ENCODE peak calls at places on chromosome 19, in six cellular contexts. One of them, this sample, is unnamed. For H3K27me3, the result is how much of the 10 kb centered on the place peaks cover.

GRCh38 chr19:447816-448546 is 12.9 kb downstream of the SHC2 start:
- DNase-seq in psoas muscle: no peak
- DNase-seq in stomach: no peak
- DNase-seq in IMR-90: no peak
- DNase-seq in tibial artery: no peak
- DNase-seq in thyroid gland: no peak
- DNase-seq in this sample: no peak

GRCh38 chr19:944171-944567 is 18.3 kb downstream of the ARID3A start:
- DNase-seq in stomach: peak
- DNase-seq in tibial artery: no peak
- DNase-seq in thyroid gland: no peak
- DNase-seq in IMR-90: no peak
- DNase-seq in psoas muscle: no peak
- DNase-seq in this sample: no peak

GRCh38 chr19:56507446-56508281 is at the start of gene ZNF471:
- DNase-seq in tibial artery: peak
- DNase-seq in thyroid gland: peak
- DNase-seq in IMR-90: peak
- DNase-seq in stomach: peak
- DNase-seq in psoas muscle: peak
- DNase-seq in this sample: peak

GRCh38 chr19:4277051-4277700 is 1.9 kb upstream of the SHD start:
- DNase-seq in thyroid gland: no peak
- DNase-seq in IMR-90: no peak
- DNase-seq in stomach: no peak
- DNase-seq in psoas muscle: no peak
- DNase-seq in tibial artery: no peak
- DNase-seq in this sample: no peak

GRCh38 chr19:8332976-8333770 is 9.9 kb downstream of the KANK3 start:
- DNase-seq in IMR-90: no peak
- DNase-seq in thyroid gland: peak
- DNase-seq in tibial artery: no peak
- DNase-seq in psoas muscle: peak
- DNase-seq in stomach: no peak
- DNase-seq in this sample: no peak

GRCh38 chr19:40150170-40150569 is 41.1 kb upstream of the MAP3K10 start:
- DNase-seq in psoas muscle: no peak
- DNase-seq in stomach: no peak
- DNase-seq in IMR-90: peak
- DNase-seq in tibial artery: peak
- DNase-seq in thyroid gland: no peak
- DNase-seq in this sample: no peak

GRCh38 chr19:42965204-42965603 is 28.2 kb upstream of the PSG7 start:
- DNase-seq in stomach: no peak
- DNase-seq in tibial artery: no peak
- DNase-seq in IMR-90: peak
- DNase-seq in psoas muscle: no peak
- DNase-seq in thyroid gland: no peak
- DNase-seq in this sample: no peak

GRCh38 chr19:40524133-40524549 is 52.5 kb upstream of the SHKBP1 start:
- DNase-seq in tibial artery: no peak
- DNase-seq in thyroid gland: no peak
- DNase-seq in IMR-90: no peak
- DNase-seq in stomach: no peak
- DNase-seq in psoas muscle: no peak
- DNase-seq in this sample: no peak

GRCh38 chr19:19487077-19488040 is 28.0 kb downstream of the TSSK6 start:
- DNase-seq in thyroid gland: no peak
- DNase-seq in stomach: no peak
- DNase-seq in IMR-90: no peak
- DNase-seq in psoas muscle: peak
- DNase-seq in tibial artery: no peak
- DNase-seq in this sample: no peak

GRCh38 chr19:38440592-38440991 is 7.1 kb downstream of the RYR1 start:
- DNase-seq in stomach: no peak
- DNase-seq in thyroid gland: no peak
- DNase-seq in psoas muscle: no peak
- DNase-seq in IMR-90: no peak
- DNase-seq in tibial artery: no peak
- DNase-seq in this sample: no peak

GRCh38 chr19:53907690-53908089 is 1.4 kb upstream of the CACNG7 start:
- DNase-seq in psoas muscle: peak
- DNase-seq in IMR-90: no peak
- DNase-seq in stomach: no peak
- DNase-seq in thyroid gland: no peak
- DNase-seq in tibial artery: no peak
- DNase-seq in this sample: no peak

GRCh38 chr19:11191273-11191755 is 6.0 kb downstream of the KANK2 start:
- DNase-seq in stomach: peak
- DNase-seq in tibial artery: peak
- DNase-seq in thyroid gland: peak
- DNase-seq in psoas muscle: peak
- DNase-seq in IMR-90: peak
- DNase-seq in this sample: no peak

GRCh38 chr19:12994701-12995595 is at the start of gene NFIX:
- DNase-seq in IMR-90: peak
- DNase-seq in stomach: peak
- DNase-seq in tibial artery: peak
- DNase-seq in thyroid gland: peak
- DNase-seq in psoas muscle: peak
- DNase-seq in this sample: peak

GRCh38 chr19:40321566-40322270 is 26.5 kb downstream of the C19orf47 start:
- DNase-seq in psoas muscle: no peak
- DNase-seq in thyroid gland: no peak
- DNase-seq in tibial artery: no peak
- DNase-seq in stomach: no peak
- DNase-seq in IMR-90: no peak
- DNase-seq in this sample: no peak

GRCh38 chr19:50331187-50332013 is 2.2 kb upstream of the KCNC3 start:
- DNase-seq in stomach: no peak
- DNase-seq in thyroid gland: no peak
- DNase-seq in IMR-90: no peak
- DNase-seq in psoas muscle: peak
- DNase-seq in tibial artery: no peak
- DNase-seq in this sample: no peak

GRCh38 chr19:37564624-37565369 is 29.8 kb downstream of the ZNF571 start:
- DNase-seq in thyroid gland: no peak
- DNase-seq in stomach: no peak
- DNase-seq in IMR-90: no peak
- DNase-seq in psoas muscle: no peak
- DNase-seq in tibial artery: no peak
- DNase-seq in this sample: no peak

GRCh38 chr19:47729799-47730520 is 15.4 kb upstream of the NOP53 start:
- DNase-seq in stomach: peak
- DNase-seq in thyroid gland: peak
- DNase-seq in psoas muscle: peak
- DNase-seq in IMR-90: no peak
- DNase-seq in tibial artery: peak
- DNase-seq in this sample: no peak

GRCh38 chr19:40403262-40403984 is 9.8 kb downstream of the PRX start:
- DNase-seq in tibial artery: peak
- DNase-seq in stomach: peak
- DNase-seq in psoas muscle: peak
- DNase-seq in IMR-90: peak
- DNase-seq in thyroid gland: peak
- DNase-seq in this sample: peak

GRCh38 chr19:6239401-6239844 is 40.4 kb downstream of the MLLT1 start:
- DNase-seq in IMR-90: peak
- DNase-seq in stomach: peak
- DNase-seq in thyroid gland: no peak
- DNase-seq in tibial artery: no peak
- DNase-seq in psoas muscle: peak
- DNase-seq in this sample: no peak

GRCh38 chr19:34999498-35000337 is at the start of gene GRAMD1A:
- DNase-seq in psoas muscle: peak
- DNase-seq in stomach: peak
- DNase-seq in tibial artery: peak
- DNase-seq in thyroid gland: peak
- DNase-seq in IMR-90: peak
- DNase-seq in this sample: peak

GRCh38 chr19:13984875-13985741 is 21.0 kb downstream of the RFX1 start:
- DNase-seq in thyroid gland: peak
- DNase-seq in tibial artery: no peak
- DNase-seq in IMR-90: no peak
- DNase-seq in psoas muscle: no peak
- DNase-seq in stomach: no peak
- DNase-seq in this sample: no peak

GRCh38 chr19:11781295-11782057 is 14.7 kb downstream of the ZNF441 start:
- DNase-seq in IMR-90: peak
- DNase-seq in thyroid gland: no peak
- DNase-seq in tibial artery: no peak
- DNase-seq in psoas muscle: no peak
- DNase-seq in stomach: no peak
- DNase-seq in this sample: no peak

GRCh38 chr19:30547192-30547591 is 175.0 kb downstream of the ZNF536 start:
- DNase-seq in IMR-90: no peak
- DNase-seq in psoas muscle: no peak
- DNase-seq in stomach: no peak
- DNase-seq in thyroid gland: no peak
- DNase-seq in tibial artery: no peak
- DNase-seq in this sample: no peak

GRCh38 chr19:15913384-15913783 is 15.5 kb upstream of the CYP4F2 start:
- DNase-seq in thyroid gland: no peak
- DNase-seq in psoas muscle: no peak
- DNase-seq in tibial artery: no peak
- DNase-seq in IMR-90: no peak
- DNase-seq in stomach: peak
- DNase-seq in this sample: no peak

GRCh38 chr19:39341122-39341719 is 1.0 kb upstream of the SAMD4B start:
- DNase-seq in IMR-90: no peak
- DNase-seq in thyroid gland: peak
- DNase-seq in psoas muscle: peak
- DNase-seq in stomach: peak
- DNase-seq in tibial artery: no peak
- DNase-seq in this sample: no peak

GRCh38 chr19:40626918-40627317 is 25.7 kb downstream of the LTBP4 start:
- DNase-seq in psoas muscle: no peak
- DNase-seq in IMR-90: no peak
- DNase-seq in tibial artery: no peak
- DNase-seq in stomach: no peak
- DNase-seq in thyroid gland: no peak
- DNase-seq in this sample: no peak

GRCh38 chr19:42352216-42352892 is 26.9 kb downstream of the MEGF8 start:
- DNase-seq in tibial artery: no peak
- DNase-seq in IMR-90: peak
- DNase-seq in psoas muscle: no peak
- DNase-seq in thyroid gland: no peak
- DNase-seq in stomach: no peak
- DNase-seq in this sample: no peak

GRCh38 chr19:16259385-16260159 is 61.9 kb downstream of the AP1M1 start:
- DNase-seq in IMR-90: no peak
- DNase-seq in psoas muscle: peak
- DNase-seq in stomach: no peak
- DNase-seq in thyroid gland: peak
- DNase-seq in tibial artery: no peak
- DNase-seq in this sample: no peak

GRCh38 chr19:46470376-46470775 is 987 bp downstream of the PNMA8A start:
- DNase-seq in psoas muscle: no peak
- DNase-seq in stomach: no peak
- DNase-seq in IMR-90: no peak
- DNase-seq in tibial artery: peak
- DNase-seq in thyroid gland: no peak
- DNase-seq in this sample: no peak

GRCh38 chr19:35349614-35350521 is 2.2 kb downstream of the FFAR1 start:
- DNase-seq in psoas muscle: no peak
- DNase-seq in thyroid gland: no peak
- DNase-seq in stomach: no peak
- DNase-seq in tibial artery: peak
- DNase-seq in IMR-90: no peak
- DNase-seq in this sample: no peak

DNA sequence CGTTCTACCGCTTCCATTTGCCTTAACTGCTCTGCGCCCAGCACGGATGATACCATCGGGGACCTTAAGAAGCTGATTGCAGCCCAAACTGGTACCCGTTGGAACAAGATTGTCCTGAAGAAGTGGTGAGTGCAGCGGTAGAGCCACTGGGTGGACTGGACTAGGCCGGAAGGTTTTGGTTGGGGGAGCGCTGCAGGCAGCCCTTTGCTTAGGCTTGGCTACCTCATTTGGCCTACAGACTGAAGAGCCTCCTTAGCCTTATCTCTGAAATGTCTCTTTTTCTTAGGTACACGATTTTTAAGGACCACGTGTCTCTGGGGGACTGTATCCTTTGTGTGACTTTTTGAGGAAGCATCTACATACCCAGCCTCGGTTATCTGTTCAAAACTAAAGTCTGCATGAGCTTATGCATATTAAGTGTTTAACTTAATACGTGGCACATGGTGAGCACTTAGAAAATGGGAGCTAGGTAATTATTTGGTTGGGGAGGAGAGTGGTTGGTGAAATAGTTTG is 889 bp downstream of the UBL5 start:
- DNase-seq in IMR-90: no peak
- DNase-seq in thyroid gland: no peak
- DNase-seq in tibial artery: no peak
- DNase-seq in stomach: no peak
- DNase-seq in psoas muscle: no peak
- DNase-seq in this sample: no peak
- H3K27ac ChIP-seq in IMR-90: peak
- H3K27ac ChIP-seq in thyroid gland: no peak
- H3K27ac ChIP-seq in tibial artery: peak
- H3K27ac ChIP-seq in stomach: peak
- H3K27ac ChIP-seq in psoas muscle: no peak
- H3K27ac ChIP-seq in this sample: no peak

GRCh38 chr19:23286477-23286876 is 36.3 kb upstream of the ZNF724 start:
- DNase-seq in stomach: no peak
- DNase-seq in IMR-90: no peak
- DNase-seq in thyroid gland: no peak
- DNase-seq in tibial artery: no peak
- DNase-seq in psoas muscle: no peak
- DNase-seq in this sample: no peak
- TF ChIP-seq CTCF in stomach: no peak
- TF ChIP-seq CTCF in IMR-90: no peak
- TF ChIP-seq CTCF in thyroid gland: no peak
- TF ChIP-seq CTCF in tibial artery: no peak
- TF ChIP-seq CTCF in psoas muscle: no peak
- TF ChIP-seq CTCF in this sample: peak

GRCh38 chr19:49061445-49061844 is 3.2 kb downstream of the NTF4 start:
- DNase-seq in psoas muscle: no peak
- DNase-seq in IMR-90: no peak
- DNase-seq in tibial artery: no peak
- DNase-seq in thyroid gland: no peak
- DNase-seq in stomach: no peak
- DNase-seq in this sample: no peak
- H3K27me3 ChIP-seq in psoas muscle: under half
- H3K27me3 ChIP-seq in IMR-90: under half
- H3K27me3 ChIP-seq in tibial artery: half or more
- H3K27me3 ChIP-seq in thyroid gland: under half
- H3K27me3 ChIP-seq in stomach: half or more
- H3K27me3 ChIP-seq in this sample: half or more

DNA sequence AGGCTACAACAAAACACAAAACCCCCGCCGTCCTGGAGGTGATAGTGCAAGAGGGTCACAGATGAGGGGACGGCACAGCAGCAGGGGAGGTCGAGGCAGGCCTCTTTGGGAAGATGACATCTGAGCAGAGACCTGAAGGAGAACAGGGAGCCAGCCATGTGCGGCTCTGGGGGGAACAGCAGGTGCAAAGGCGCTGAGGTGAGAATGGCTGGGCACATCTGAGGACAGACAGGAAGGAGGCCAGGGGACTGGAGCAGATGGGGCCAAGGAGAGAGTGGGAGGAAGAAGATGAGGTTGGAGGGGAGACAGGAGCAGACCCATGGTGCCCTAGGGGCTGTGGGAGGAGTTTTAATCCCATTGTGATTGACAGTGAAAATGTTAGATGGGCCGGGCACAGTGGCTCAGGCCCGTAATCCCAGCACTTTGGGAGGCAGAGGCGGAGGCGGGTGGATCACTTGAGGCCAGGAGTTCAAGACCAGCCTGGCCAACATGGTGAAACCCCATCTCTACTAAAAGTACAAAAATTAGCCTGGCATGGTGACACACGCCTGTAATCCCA is 1.8 kb upstream of the CKM start:
- DNase-seq in thyroid gland: no peak
- DNase-seq in stomach: no peak
- DNase-seq in tibial artery: no peak
- DNase-seq in psoas muscle: no peak
- DNase-seq in IMR-90: no peak
- DNase-seq in this sample: no peak
- H3K27ac ChIP-seq in thyroid gland: no peak
- H3K27ac ChIP-seq in stomach: no peak
- H3K27ac ChIP-seq in tibial artery: no peak
- H3K27ac ChIP-seq in psoas muscle: peak
- H3K27ac ChIP-seq in IMR-90: no peak
- H3K27ac ChIP-seq in this sample: no peak

This sample was measured in CD4-positive, alpha-beta T cell.